ENCODE peak calls at places on chromosomes 12 and 14, in four cellular contexts. M is upper lobe of left lung, U is heart left ventricle, S is choroid plexus epithelial cell. O is an unnamed sample.

GRCh38 chr14:22434901-22435565 is 154.0 kb downstream of the DAD1 start:
- DNase-seq in U (no peak), M (no peak), S (no peak), O (no peak)

GRCh38 chr12:70463997-70464396 is 97.9 kb downstream of the KCNMB4 start:
- DNase-seq in S (no peak), M (no peak), U (no peak), O (no peak)

GRCh38 chr12:3544296-3544965 is 53.4 kb downstream of the PRMT8 start:
- DNase-seq in M (no peak), U (no peak), S (no peak), O (no peak)

GRCh38 chr12:110156766-110157165 is 32.6 kb downstream of the IFT81 start:
- DNase-seq in M (no peak), U (no peak), S (no peak), O (no peak)

GRCh38 chr12:10615532-10615931 is 2.1 kb upstream of the MAGOHB start:
- DNase-seq in U (no peak), M (no peak), S (no peak), O (no peak)

GRCh38 chr12:107066686-107067085 is 26.7 kb downstream of the CRY1 start:
- DNase-seq in U (no peak), S (no peak), M (no peak), O (no peak)

GRCh38 chr14:61145903-61146411 is 135.2 kb downstream of the TMEM30B start:
- DNase-seq in S (peak; percentile 74), M (no peak), U (no peak), O (no peak)

GRCh38 chr12:58745348-58746125 is 174.8 kb downstream of the LRIG3 start:
- DNase-seq in S (no peak), M (no peak), U (no peak), O (no peak)

GRCh38 chr12:119229837-119230236 is 51.1 kb downstream of the HSPB8 start:
- DNase-seq in M (no peak), U (peak; percentile 46), S (peak; percentile 15), O (no peak)

GRCh38 chr14:75441731-75442130 is 13.9 kb downstream of the JDP2 start:
- DNase-seq in S (no peak), U (no peak), M (no peak), O (no peak)

GRCh38 chr12:45756666-45757065 is 27.2 kb downstream of the ARID2 start:
- DNase-seq in U (no peak), M (no peak), S (peak; percentile 24), O (no peak)

GRCh38 chr12:62260733-62261683 is 804 bp downstream of the USP15 start:
- DNase-seq in S (peak; percentile 63), U (peak; percentile 28), M (peak; percentile 68), O (no peak)

GRCh38 chr12:6635375-6635855 is 344 bp downstream of the LPAR5 start:
- DNase-seq in M (no peak), U (no peak), S (peak; percentile 28), O (no peak)

GRCh38 chr12:132480620-132481132 is 9.3 kb upstream of the FBRSL1 start:
- DNase-seq in S (no peak), U (no peak), M (no peak), O (no peak)

GRCh38 chr12:28223853-28224252 is 33.6 kb downstream of the CCDC91 start:
- DNase-seq in U (no peak), M (no peak), S (no peak), O (no peak)

GRCh38 chr12:12885060-12885792 is 6.1 kb upstream of the GPRC5A start:
- DNase-seq in U (no peak), M (no peak), S (peak; percentile 57), O (no peak)

GRCh38 chr12:24185787-24186186 is 236.3 kb upstream of the SOX5 start:
- DNase-seq in U (no peak), M (no peak), S (no peak), O (no peak)

GRCh38 chr14:82537831-82538230 is 1004.2 kb upstream of the SEL1L start:
- DNase-seq in S (peak; percentile 0), U (no peak), M (no peak), O (no peak)

GRCh38 chr14:83940253-83940652 is 1589.7 kb upstream of the FLRT2 start:
- DNase-seq in U (no peak), M (no peak), S (peak; percentile 28), O (no peak)

DNA sequence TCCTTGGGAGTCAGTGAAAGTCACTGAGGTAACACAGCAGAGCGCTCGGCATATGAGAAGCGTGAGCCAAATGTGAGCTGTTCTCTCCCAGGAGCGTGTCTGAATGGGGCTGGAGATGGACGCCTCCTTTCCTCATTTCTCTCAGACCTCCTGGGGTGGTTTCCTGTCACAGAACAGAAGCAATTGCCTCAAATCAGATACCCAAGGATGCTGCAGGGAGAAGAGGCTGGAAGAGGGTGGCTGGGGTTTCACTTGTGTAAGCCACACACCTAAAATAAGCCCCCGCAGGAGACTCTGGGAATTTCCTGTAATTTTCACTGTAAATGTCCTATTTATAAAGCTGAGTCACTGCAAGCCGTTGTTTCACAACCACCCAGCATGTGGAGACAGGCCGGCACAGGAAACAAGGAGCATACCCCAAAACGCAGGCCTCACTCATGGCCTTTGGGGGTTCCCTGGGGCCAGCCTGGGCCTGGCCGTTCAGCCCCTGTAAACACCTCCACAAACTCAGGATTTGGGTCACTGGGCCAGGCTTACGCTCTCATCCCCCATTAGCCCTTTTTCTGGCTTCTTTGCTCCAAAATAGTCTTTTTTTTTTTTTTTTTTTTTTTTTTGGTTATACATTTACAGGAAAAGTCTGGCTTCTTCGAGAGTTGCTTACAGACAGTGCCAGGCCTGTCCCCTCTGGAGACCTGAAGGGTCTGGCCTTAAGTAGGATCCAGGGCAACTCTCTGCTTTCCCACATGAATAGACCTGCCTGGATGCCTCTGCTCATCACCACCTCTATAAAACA is 55.3 kb downstream of the VCPKMT start:
- DNase-seq in S (peak; percentile 95), U (peak; percentile 63), M (peak; percentile 64), O (no peak)
- TF ChIP-seq CTCF in S (peak; percentile 33), U (no peak), M (no peak), O (no peak)

GRCh38 chr12:102480401-102480800 is at the start of gene IGF1:
- DNase-seq in U (no peak), M (no peak), S (peak; percentile 66), O (no peak)
- TF ChIP-seq CTCF in U (no peak), M (no peak), S (peak; percentile 50), O (no peak)

GRCh38 chr14:93346926-93347721 is at the start of gene COX8C:
- DNase-seq in M (no peak), S (no peak), U (no peak), O (no peak)
- TF ChIP-seq CTCF in M (no peak), S (no peak), U (no peak), O (no peak)

DNA sequence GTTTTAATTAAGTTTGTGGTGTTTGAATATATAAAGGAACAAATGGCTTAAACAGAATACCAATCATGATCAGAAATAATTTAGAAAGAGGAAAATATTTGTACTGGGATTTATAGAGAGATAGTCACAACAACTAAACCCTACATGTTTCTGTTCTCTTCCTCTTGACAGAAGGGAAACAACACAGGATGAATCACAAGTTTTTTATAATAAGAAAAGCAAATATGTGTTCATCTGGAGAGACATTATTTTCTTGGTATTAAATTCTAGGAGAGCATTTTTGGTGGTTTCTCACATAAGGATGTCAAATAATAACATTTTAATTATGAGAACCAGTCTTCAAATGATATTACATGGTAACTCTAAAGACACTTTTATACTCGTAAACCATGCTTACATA is 232.9 kb upstream of the PKP2 start:
- DNase-seq in M (no peak), U (no peak), S (no peak), O (no peak)
- TF ChIP-seq CTCF in M (no peak), U (no peak), S (no peak), O (no peak)

GRCh38 chr12:25594376-25594775 is 41.3 kb upstream of the LMNTD1 start:
- DNase-seq in M (no peak), U (no peak), S (no peak), O (no peak)

GRCh38 chr12:25587346-25587745 is 34.3 kb upstream of the LMNTD1 start:
- DNase-seq in M (no peak), S (no peak), U (no peak), O (no peak)

GRCh38 chr12:25592725-25593495 is 39.8 kb upstream of the LMNTD1 start:
- DNase-seq in M (no peak), S (no peak), U (no peak), O (no peak)

GRCh38 chr12:25590021-25590721 is 37.1 kb upstream of the LMNTD1 start:
- DNase-seq in S (no peak), M (no peak), U (no peak), O (no peak)

GRCh38 chr12:25591132-25591531 is 38.0 kb upstream of the LMNTD1 start:
- DNase-seq in U (no peak), M (no peak), S (peak; percentile 49), O (no peak)
- TF ChIP-seq CTCF in U (no peak), M (no peak), S (peak; percentile 62), O (no peak)

DNA sequence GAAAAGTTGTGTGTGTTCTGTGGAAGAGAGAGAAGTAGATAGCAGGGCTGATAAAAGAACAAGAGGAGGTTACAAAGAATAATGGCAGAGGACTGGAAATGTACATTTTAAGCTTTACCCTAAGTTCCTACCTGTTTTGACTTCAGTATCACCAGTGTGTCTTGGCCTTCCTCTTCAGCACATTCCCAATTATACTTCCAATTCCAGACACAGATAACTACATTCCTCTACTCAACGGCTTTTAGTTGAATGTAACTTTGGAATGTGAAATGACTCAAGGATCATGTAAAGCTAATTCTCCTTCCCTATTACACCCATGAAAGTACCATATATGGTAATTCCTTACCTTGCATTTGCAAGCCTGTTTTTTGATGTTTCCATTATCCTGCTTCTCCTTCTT is 5.0 kb downstream of the MGST1 start:
- DNase-seq in U (no peak), M (no peak), S (peak; percentile 84), O (no peak)
- TF ChIP-seq CTCF in U (no peak), M (no peak), S (no peak), O (no peak)

DNA sequence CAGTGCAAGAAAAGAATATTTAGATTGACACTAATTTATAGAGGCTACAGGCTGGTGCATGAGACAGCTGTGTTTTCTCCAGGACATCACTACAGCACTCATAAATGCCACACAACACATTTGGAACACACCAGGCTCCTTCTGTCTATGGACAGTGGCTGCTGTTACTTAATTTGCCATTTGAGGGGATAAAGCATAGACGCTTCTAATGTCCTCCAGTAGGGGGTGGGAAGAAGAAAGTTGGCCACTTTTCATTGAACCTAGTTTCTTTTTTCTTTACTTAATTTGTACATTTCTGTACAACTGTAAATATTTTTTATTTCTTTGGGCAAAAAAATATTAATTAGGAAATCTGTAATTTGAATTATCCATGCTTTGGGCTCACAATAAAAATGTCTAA is 12.4 kb upstream of the RTN1 start:
- DNase-seq in S (peak; percentile 33), U (no peak), M (no peak), O (no peak)
- TF ChIP-seq CTCF in S (peak; percentile 66), U (no peak), M (no peak), O (peak; percentile 62)

DNA sequence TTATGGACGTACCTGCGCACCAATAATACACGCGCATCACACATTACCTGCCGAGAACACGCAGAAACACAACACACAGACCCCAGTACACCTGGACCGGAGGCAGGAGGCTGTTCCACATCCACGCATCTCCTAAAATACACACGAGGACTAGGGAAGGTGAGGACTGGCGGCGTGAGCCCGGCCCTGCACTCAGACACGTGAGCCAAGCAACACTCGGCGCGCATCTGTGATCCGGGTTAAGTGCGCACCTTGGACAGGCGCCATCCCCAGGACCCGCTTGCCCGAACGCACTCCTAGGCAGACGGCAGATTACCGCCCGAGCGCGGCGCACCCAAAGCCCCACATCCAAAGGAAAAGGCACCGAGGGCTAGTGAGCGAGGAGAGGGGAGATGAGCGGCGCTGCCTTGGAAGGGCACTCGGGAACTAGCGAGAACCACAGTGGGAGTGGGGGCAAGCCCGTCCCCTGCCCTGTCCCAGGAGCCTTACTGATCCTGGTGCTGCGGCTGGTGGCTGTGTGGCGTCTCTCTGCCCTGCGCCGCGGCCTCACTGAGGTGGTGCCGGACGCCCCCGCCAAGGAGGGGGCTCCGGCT is 417 bp downstream of the GLS2 start:
- DNase-seq in S (peak; percentile 10), M (peak; percentile 46), U (no peak), O (peak; percentile 59)
- TF ChIP-seq CTCF in S (no peak), M (no peak), U (no peak), O (no peak)